ENCODE peak calls at places on chromosomes 13 and 19, in six cellular contexts. C is Calu3, A is tibial artery, Q is keratinocyte, R is left lung, O is cardiac fibroblast. K is an unnamed sample.

GRCh38 chr13:47334173-47334572 is 437.3 kb upstream of the HTR2A start:
- DNase-seq in Q (no peak), R (no peak), O (peak), A (no peak), C (no peak), K (no peak)

GRCh38 chr19:10660346-10660745 is 6.2 kb downstream of the ILF3 start:
- DNase-seq in A (no peak), Q (no peak), C (no peak), O (no peak), R (no peak), K (no peak)

GRCh38 chr13:98482476-98483444 is 94.1 kb downstream of the STK24 start:
- DNase-seq in Q (no peak), O (peak), C (no peak), A (peak), R (peak), K (no peak)

GRCh38 chr19:1851581-1852293 is 3.5 kb upstream of the REXO1 start:
- DNase-seq in R (peak), Q (no peak), O (no peak), C (no peak), A (no peak), K (no peak)

GRCh38 chr13:100913143-100913542 is 238.5 kb upstream of the TMTC4 start:
- DNase-seq in Q (no peak), C (no peak), A (no peak), O (no peak), R (peak), K (no peak)

GRCh38 chr13:52411629-52412028 is 5.7 kb upstream of the THSD1 start:
- DNase-seq in Q (peak), A (no peak), R (no peak), C (peak), O (no peak), K (no peak)

GRCh38 chr13:26561636-26562537 is 4.4 kb downstream of the WASF3 start:
- DNase-seq in R (no peak), Q (no peak), A (no peak), C (no peak), O (peak), K (no peak)

GRCh38 chr19:2160384-2160783 is 3.3 kb upstream of the DOT1L start:
- DNase-seq in C (no peak), A (no peak), R (no peak), O (no peak), Q (no peak), K (no peak)

GRCh38 chr13:46803586-46803985 is 6.6 kb upstream of the ESD start:
- DNase-seq in A (no peak), Q (no peak), O (no peak), C (no peak), R (no peak), K (no peak)

GRCh38 chr19:53894736-53895135 is 12.7 kb downstream of the PRKCG start:
- DNase-seq in A (no peak), C (no peak), R (no peak), Q (no peak), O (no peak), K (no peak)

GRCh38 chr19:35223856-35224505 is 4.6 kb downstream of the FAM187B start:
- DNase-seq in Q (no peak), A (no peak), C (no peak), R (no peak), O (no peak), K (no peak)

GRCh38 chr13:29362849-29363604 is 232.5 kb downstream of the SLC7A1 start:
- DNase-seq in O (peak), C (peak), Q (no peak), A (no peak), R (no peak), K (no peak)

GRCh38 chr13:64332048-64332447 is 2898.1 kb downstream of the PCDH9 start:
- DNase-seq in R (no peak), O (no peak), C (no peak), A (no peak), Q (no peak), K (no peak)

GRCh38 chr13:23488442-23488841 is 54.9 kb upstream of the SACS start:
- DNase-seq in C (no peak), A (no peak), R (no peak), O (peak), Q (no peak), K (no peak)

GRCh38 chr19:9597027-9597426 is 12.7 kb upstream of the ZNF121 start:
- DNase-seq in C (peak), O (peak), Q (no peak), R (no peak), A (no peak), K (no peak)

GRCh38 chr19:7959209-7959608 is 15.7 kb upstream of the TIMM44 start:
- DNase-seq in C (no peak), R (no peak), Q (no peak), A (no peak), O (no peak), K (no peak)

GRCh38 chr13:91346848-91347211 is 657 bp upstream of the MIR17HG start:
- DNase-seq in C (no peak), A (no peak), O (peak), R (no peak), Q (no peak), K (no peak)

GRCh38 chr19:55206664-55207500 is 2.4 kb downstream of the PTPRH start:
- DNase-seq in R (peak), C (peak), Q (peak), A (peak), O (peak), K (peak)

GRCh38 chr13:111929036-111929616 is 137.8 kb upstream of the SOX1 start:
- DNase-seq in C (no peak), A (no peak), O (no peak), R (no peak), Q (no peak), K (peak)
- TF ChIP-seq CTCF in C (no peak), A (no peak), O (no peak), R (no peak), Q (no peak), K (no peak)

GRCh38 chr19:48321372-48321621 is 4.1 kb upstream of the EMP3 start:
- DNase-seq in A (peak), O (peak), C (peak), R (peak), Q (peak), K (peak)

GRCh38 chr19:48318286-48318987 is 6.9 kb upstream of the EMP3 start:
- DNase-seq in A (no peak), R (no peak), O (no peak), Q (no peak), C (no peak), K (no peak)

GRCh38 chr19:48319647-48320537 is 5.5 kb upstream of the EMP3 start:
- DNase-seq in C (peak), R (peak), O (peak), A (peak), Q (no peak), K (peak)

GRCh38 chr19:48325265-48325910 is at the start of gene EMP3:
- DNase-seq in Q (no peak), C (peak), R (peak), A (peak), O (peak), K (peak)

DNA sequence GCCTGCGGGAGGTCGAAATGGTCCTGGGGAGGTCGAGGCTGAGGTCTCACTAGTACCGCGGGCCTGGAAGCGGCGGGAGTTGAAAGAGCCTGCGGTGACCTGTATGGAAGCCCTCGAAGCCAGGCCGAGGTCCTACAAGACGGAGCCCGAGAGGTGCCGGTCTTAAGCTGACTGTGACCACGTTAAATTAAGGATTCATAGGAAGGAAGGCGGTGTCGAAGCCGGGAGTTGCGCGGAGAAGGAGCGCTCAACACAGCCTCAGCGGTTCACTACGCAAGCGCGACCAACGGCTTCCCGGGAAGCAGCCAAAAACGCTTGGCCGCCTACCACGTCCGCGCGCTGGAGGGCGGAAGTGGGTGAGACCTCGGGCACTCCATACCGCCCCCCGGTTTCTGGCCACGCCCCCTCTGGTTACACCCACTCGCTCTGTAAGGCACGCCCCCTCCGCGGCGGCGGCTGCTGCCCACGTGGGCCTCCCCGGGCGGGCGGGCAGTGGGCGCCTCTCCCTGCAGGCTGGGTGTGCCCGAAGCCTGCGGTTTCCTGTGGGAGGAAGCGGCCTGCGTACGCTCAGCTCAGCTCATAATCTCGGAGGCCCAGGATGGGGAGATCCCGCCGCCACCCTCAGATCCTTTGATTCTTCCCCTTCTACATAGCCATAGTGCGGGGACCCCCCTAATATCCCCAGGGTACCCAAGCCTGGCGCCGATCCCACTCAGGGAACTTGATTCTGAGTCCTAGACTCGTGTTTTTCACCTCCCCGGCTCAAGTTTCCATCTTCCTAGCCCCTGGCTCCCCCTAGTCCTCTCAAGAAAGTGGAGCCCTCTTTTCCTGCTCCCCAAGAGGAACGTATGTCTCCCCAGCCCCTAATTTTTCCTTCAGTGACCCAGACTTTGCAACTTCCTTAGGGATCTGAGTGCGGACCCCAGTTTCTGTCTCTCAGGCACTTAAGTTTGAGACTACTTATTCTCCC is 3.4 kb upstream of the EMP3 start:
- DNase-seq in Q (peak), A (peak), R (peak), O (peak), C (peak), K (peak)
- TF ChIP-seq CTCF in Q (no peak), A (no peak), R (peak), O (no peak), C (no peak), K (no peak)

GRCh38 chr19:13872339-13872694 is 4.6 kb upstream of the NANOS3 start:
- DNase-seq in R (no peak), Q (no peak), A (no peak), C (no peak), O (no peak), K (no peak)

GRCh38 chr19:13873776-13874515 is 3.0 kb upstream of the NANOS3 start:
- DNase-seq in Q (no peak), A (no peak), O (no peak), C (no peak), R (no peak), K (no peak)

GRCh38 chr19:13869324-13869723 is 7.6 kb upstream of the NANOS3 start:
- DNase-seq in O (no peak), A (no peak), R (no peak), Q (no peak), C (no peak), K (no peak)

GRCh38 chr19:13875824-13876223 is 1.1 kb upstream of the NANOS3 start:
- DNase-seq in Q (no peak), A (no peak), O (no peak), R (no peak), C (no peak), K (no peak)

DNA sequence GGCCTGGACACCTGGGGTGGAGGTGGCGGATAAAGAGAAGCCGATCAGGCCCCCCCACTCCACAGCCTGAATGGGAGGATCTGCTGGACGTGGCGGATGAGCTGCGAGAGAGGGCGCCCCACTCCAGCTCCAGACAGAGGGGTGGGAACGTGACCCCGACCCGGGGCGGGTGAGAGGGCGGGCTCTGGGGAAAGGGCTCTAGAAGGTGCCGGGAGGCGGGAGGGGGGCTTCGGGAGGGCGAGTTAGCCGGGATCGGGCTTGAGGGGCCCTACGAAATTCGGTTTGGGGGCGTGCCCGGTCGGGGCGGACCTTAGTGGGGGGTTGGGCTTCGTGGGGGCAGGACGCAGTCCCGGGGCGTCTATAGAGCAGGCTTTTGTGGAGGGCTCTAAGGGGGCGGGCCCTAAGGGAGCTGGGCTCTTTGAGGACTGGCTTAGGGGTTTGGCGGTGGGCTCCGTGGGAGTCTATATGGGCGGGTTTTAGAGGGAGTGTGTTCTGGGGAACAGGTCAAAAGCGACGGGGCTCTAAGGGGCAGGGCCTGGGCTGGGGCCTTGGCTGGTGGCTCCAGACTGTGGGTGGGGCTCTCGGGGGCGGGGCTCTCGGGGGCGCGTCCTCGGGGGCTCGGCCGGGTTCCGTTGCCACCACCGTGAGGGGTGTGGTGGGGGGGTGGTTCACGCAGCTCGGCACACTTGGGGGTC is 4.1 kb upstream of the NANOS3 start:
- DNase-seq in R (peak), O (no peak), A (no peak), C (no peak), Q (no peak), K (no peak)
- TF ChIP-seq CTCF in R (no peak), O (no peak), A (no peak), C (no peak), Q (no peak), K (no peak)

GRCh38 chr13:110354209-110354627 is 47.1 kb downstream of the COL4A2 start:
- DNase-seq in Q (no peak), R (no peak), C (no peak), O (no peak), A (no peak), K (no peak)

GRCh38 chr13:110351636-110352420 is 44.7 kb downstream of the COL4A2 start:
- DNase-seq in R (no peak), A (no peak), C (no peak), Q (no peak), O (no peak), K (no peak)

GRCh38 chr13:110353339-110353977 is 46.4 kb downstream of the COL4A2 start:
- DNase-seq in R (no peak), A (no peak), O (no peak), Q (no peak), C (no peak), K (no peak)

GRCh38 chr13:110354715-110355473 is 47.8 kb downstream of the COL4A2 start:
- DNase-seq in O (no peak), A (no peak), R (no peak), Q (no peak), C (no peak), K (no peak)

GRCh38 chr13:110352735-110353134 is 45.7 kb downstream of the COL4A2 start:
- DNase-seq in A (no peak), R (no peak), Q (no peak), O (no peak), C (no peak), K (no peak)
- TF ChIP-seq CTCF in A (peak), R (no peak), Q (peak), O (no peak), C (no peak), K (no peak)

GRCh38 chr19:21474671-21475181 is 30.7 kb upstream of the ZNF429 start:
- DNase-seq in R (peak), C (no peak), Q (no peak), O (peak), A (peak), K (peak)

GRCh38 chr19:21463449-21464105 is 41.8 kb upstream of the ZNF429 start:
- DNase-seq in Q (no peak), A (no peak), O (no peak), R (peak), C (no peak), K (no peak)

GRCh38 chr19:21472507-21472906 is 32.9 kb upstream of the ZNF429 start:
- DNase-seq in Q (no peak), O (no peak), A (no peak), C (no peak), R (no peak), K (no peak)

GRCh38 chr19:21466627-21467026 is 38.8 kb upstream of the ZNF429 start:
- DNase-seq in C (no peak), A (no peak), R (no peak), O (no peak), Q (no peak), K (no peak)

DNA sequence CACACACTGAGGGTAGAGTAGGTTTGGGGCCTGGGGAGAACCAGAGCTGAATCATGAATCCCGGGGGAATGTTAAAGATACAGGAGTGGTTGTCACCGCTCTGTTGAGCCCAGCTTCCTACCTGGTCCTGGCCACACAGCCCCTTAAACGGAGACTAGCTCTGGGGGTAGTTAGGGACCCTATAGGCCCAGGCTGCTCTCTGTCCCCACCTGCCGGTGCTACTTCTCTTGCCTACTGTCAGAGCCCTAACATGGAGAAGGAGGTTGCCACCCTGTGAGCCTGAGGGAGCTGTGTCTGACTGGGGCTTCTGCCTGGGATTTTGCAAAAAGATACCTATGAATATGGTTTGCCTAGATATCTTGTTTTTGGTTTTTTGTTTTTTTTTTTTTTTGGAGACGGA is 36.6 kb upstream of the ZNF429 start:
- DNase-seq in C (no peak), A (no peak), O (no peak), Q (no peak), R (no peak), K (no peak)
- TF ChIP-seq CTCF in C (no peak), A (no peak), O (no peak), Q (no peak), R (no peak), K (no peak)

DNA sequence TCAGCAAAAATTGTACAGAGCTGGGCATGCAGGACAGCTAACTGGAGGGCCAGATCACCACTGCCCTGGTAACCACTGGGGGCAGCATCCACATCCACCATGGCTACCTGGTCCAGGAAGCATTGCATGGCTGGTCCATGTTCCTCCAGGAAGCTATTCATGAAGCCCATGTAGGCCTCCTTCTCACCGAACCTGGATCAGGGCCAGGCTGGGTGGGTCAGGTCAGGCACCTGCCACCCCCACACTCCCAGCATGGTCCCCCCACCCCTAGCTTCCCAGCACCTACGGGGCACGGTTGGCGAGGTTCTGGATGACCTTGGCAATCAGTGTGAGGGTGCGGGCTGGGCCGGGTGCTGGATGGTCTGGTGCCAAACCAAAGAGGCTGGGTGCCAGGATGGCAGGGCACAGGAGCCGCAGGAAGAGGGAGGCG is 4.6 kb upstream of the WIZ start:
- DNase-seq in O (no peak), C (peak), R (peak), A (no peak), Q (no peak), K (no peak)
- TF ChIP-seq CTCF in O (peak), C (no peak), R (no peak), A (no peak), Q (peak), K (no peak)

GRCh38 chr19:38523319-38523718 is 89.8 kb downstream of the RYR1 start:
- DNase-seq in A (no peak), Q (no peak), O (no peak), R (no peak), C (no peak), K (no peak)
- TF ChIP-seq CTCF in A (no peak), Q (no peak), O (no peak), R (no peak), C (no peak), K (no peak)

DNA sequence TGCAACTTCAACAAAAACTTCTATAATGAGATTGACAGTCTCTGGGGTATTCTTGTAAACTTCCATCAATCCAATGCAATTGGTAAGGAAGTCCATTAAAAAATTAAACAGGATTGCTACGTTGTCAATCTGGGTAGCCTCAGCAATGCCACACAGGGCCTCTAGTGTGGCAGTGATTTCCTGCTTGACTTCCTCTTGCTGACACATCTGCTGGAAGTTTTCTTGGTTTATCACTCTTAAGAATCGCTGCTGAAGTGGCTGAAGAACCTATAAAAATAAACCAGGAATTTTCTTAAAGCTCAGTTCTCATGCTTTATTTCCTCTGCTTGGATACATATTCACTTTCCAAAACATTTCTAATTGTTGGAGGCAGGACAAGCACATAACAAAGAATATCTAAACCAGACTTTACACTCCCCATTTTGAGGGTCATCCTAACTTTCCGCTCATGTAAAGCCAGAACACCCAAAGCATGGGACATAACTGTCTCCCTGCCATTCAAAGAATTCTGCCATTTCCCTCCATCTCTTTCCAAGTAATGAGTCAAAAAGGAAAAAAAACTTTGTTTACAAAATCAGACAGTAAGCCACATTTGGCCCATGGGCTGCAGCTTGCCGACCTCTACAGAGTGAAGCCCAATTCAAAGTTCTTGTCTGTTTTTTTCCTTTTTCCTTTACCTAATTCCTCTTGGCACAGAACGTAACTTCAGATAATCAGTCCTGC is 23.2 kb upstream of the EEF1AKMT1 start:
- DNase-seq in A (no peak), Q (no peak), R (no peak), C (no peak), O (peak), K (no peak)
- TF ChIP-seq CTCF in A (no peak), Q (no peak), R (no peak), C (no peak), O (no peak), K (no peak)

K was measured in CD14-positive monocyte.